ENCODE peak calls at places on chromosomes 6 and 20, in ten cellular contexts. O is mesothelial cell of epicardium, I is ascending aorta, H is choroid plexus epithelial cell, C is activated B cell treated with CpG ODN at 0.5 μM for 24 hours, U is ovary, N is lung, L is transverse colon, M is HCT116, Q is heart left ventricle. X is an unnamed sample.

GRCh38 chr20:33947709-33948295 is 45.9 kb upstream of the RALY start:
- DNase-seq in O (no peak), I (no peak), H (peak), C (no peak), U (no peak), N (no peak), L (peak), M (peak), Q (no peak), X (peak)

GRCh38 chr6:143054329-143054728 is 6.4 kb upstream of the AIG1 start:
- DNase-seq in O (no peak), I (no peak), H (no peak), C (no peak), U (no peak), N (no peak), L (no peak), M (no peak), Q (no peak), X (no peak)

GRCh38 chr6:32432050-32432450 is 7.6 kb upstream of the HLA-DRA start:
- DNase-seq in O (no peak), I (no peak), H (peak), C (no peak), U (no peak), N (no peak), L (no peak), M (peak), Q (no peak), X (no peak)

GRCh38 chr20:23143098-23143497 is 57.0 kb upstream of the CD93 start:
- DNase-seq in O (no peak), I (peak), H (peak), C (no peak), U (no peak), N (no peak), L (peak), M (peak), Q (peak), X (peak)

GRCh38 chr6:144377586-144377985 is 92.5 kb downstream of the UTRN start:
- DNase-seq in O (no peak), I (no peak), H (peak), C (no peak), U (no peak), N (no peak), L (no peak), M (no peak), Q (no peak), X (peak)

GRCh38 chr6:136685540-136686108 is 106.7 kb downstream of the MAP3K5 start:
- DNase-seq in O (no peak), I (no peak), H (no peak), C (no peak), U (no peak), N (no peak), L (no peak), M (peak), Q (no peak), X (no peak)

GRCh38 chr20:20368414-20369352 is 779 bp downstream of the INSM1 start:
- DNase-seq in O (no peak), I (no peak), H (no peak), C (peak), U (no peak), N (no peak), L (no peak), M (no peak), Q (no peak), X (no peak)

GRCh38 chr20:43016257-43016656 is 173.4 kb downstream of the PTPRT start:
- DNase-seq in O (no peak), I (no peak), H (no peak), C (no peak), U (no peak), N (no peak), L (no peak), M (no peak), Q (no peak), X (no peak)

GRCh38 chr6:53896237-53896636 is 101.4 kb downstream of the LRRC1 start:
- DNase-seq in O (no peak), I (no peak), H (peak), C (no peak), U (no peak), N (no peak), L (no peak), M (no peak), Q (no peak), X (no peak)

GRCh38 chr6:50091641-50092040 is 41.9 kb upstream of the DEFB112 start:
- DNase-seq in O (no peak), I (no peak), H (no peak), C (no peak), U (no peak), N (no peak), L (no peak), M (no peak), Q (no peak), X (no peak)

GRCh38 chr6:39102024-39102820 is 12.8 kb downstream of the SAYSD1 start:
- DNase-seq in O (peak), I (no peak), H (peak), C (no peak), U (no peak), N (no peak), L (no peak), M (no peak), Q (no peak), X (no peak)

GRCh38 chr20:38748863-38749153 is 548 bp downstream of the ACTR5 start:
- DNase-seq in O (peak), I (no peak), H (no peak), C (no peak), U (no peak), N (peak), L (peak), M (peak), Q (no peak), X (no peak)

GRCh38 chr20:63920226-63920625 is 25.3 kb downstream of the DNAJC5 start:
- DNase-seq in O (no peak), I (no peak), H (no peak), C (no peak), U (no peak), N (no peak), L (no peak), M (no peak), Q (no peak), X (no peak)

GRCh38 chr20:47033665-47034064 is 139.0 kb downstream of the EYA2 start:
- DNase-seq in O (no peak), I (no peak), H (no peak), C (no peak), U (no peak), N (no peak), L (no peak), M (no peak), Q (no peak), X (no peak)

GRCh38 chr20:35006531-35006971 is 50.9 kb downstream of the MYH7B start:
- DNase-seq in O (no peak), I (no peak), H (no peak), C (no peak), U (peak), N (no peak), L (peak), M (no peak), Q (no peak), X (no peak)

GRCh38 chr20:33120934-33121333 is 41.5 kb downstream of the BPIFB4 start:
- DNase-seq in O (peak), I (no peak), H (no peak), C (no peak), U (no peak), N (no peak), L (no peak), M (no peak), Q (no peak), X (no peak)

GRCh38 chr6:157211603-157212455 is 111.5 kb downstream of the TMEM242 start:
- DNase-seq in O (no peak), I (no peak), H (no peak), C (no peak), U (no peak), N (no peak), L (no peak), M (no peak), Q (no peak), X (no peak)

GRCh38 chr6:170166511-170167122 is 124.3 kb downstream of the DLL1 start:
- DNase-seq in O (no peak), I (no peak), H (no peak), C (no peak), U (no peak), N (no peak), L (no peak), M (no peak), Q (no peak), X (no peak)

GRCh38 chr20:20498081-20498861 is 130.4 kb downstream of the INSM1 start:
- DNase-seq in O (no peak), I (no peak), H (no peak), C (no peak), U (no peak), N (no peak), L (no peak), M (no peak), Q (no peak), X (no peak)

GRCh38 chr6:35304299-35304698 is 6.7 kb downstream of the DEF6 start:
- DNase-seq in O (no peak), I (no peak), H (no peak), C (no peak), U (no peak), N (no peak), L (no peak), M (no peak), Q (no peak), X (no peak)

GRCh38 chr6:170000071-170000843 is 248.8 kb downstream of the ERMARD start:
- DNase-seq in O (no peak), I (no peak), H (no peak), C (no peak), U (no peak), N (no peak), L (no peak), M (no peak), Q (no peak), X (no peak)

GRCh38 chr6:6785163-6785521 is 196.6 kb downstream of the LY86 start:
- DNase-seq in O (no peak), I (no peak), H (no peak), C (no peak), U (no peak), N (no peak), L (no peak), M (no peak), Q (no peak), X (no peak)

GRCh38 chr6:47414517-47415167 is 62.9 kb upstream of the CD2AP start:
- DNase-seq in O (no peak), I (no peak), H (peak), C (no peak), U (no peak), N (no peak), L (no peak), M (no peak), Q (no peak), X (no peak)

GRCh38 chr6:19968201-19968600 is 131.0 kb downstream of the ID4 start:
- DNase-seq in O (no peak), I (no peak), H (no peak), C (no peak), U (no peak), N (no peak), L (no peak), M (no peak), Q (no peak), X (no peak)

GRCh38 chr6:10338151-10338550 is 76.7 kb downstream of the TFAP2A start:
- DNase-seq in O (no peak), I (no peak), H (no peak), C (no peak), U (no peak), N (no peak), L (no peak), M (no peak), Q (no peak), X (no peak)

GRCh38 chr20:56249244-56249955 is 868 bp downstream of the MC3R start:
- DNase-seq in O (no peak), I (no peak), H (no peak), C (no peak), U (peak), N (no peak), L (peak), M (peak), Q (no peak), X (no peak)

GRCh38 chr6:25215881-25216280 is 63.3 kb upstream of the CARMIL1 start:
- DNase-seq in O (no peak), I (no peak), H (peak), C (no peak), U (no peak), N (no peak), L (no peak), M (no peak), Q (no peak), X (no peak)

GRCh38 chr6:107786709-107787588 is 37.2 kb downstream of the SCML4 start:
- DNase-seq in O (no peak), I (no peak), H (no peak), C (no peak), U (no peak), N (no peak), L (peak), M (no peak), Q (no peak), X (no peak)

GRCh38 chr6:24313477-24314141 is 44.2 kb downstream of the DCDC2 start:
- DNase-seq in O (no peak), I (no peak), H (peak), C (no peak), U (no peak), N (no peak), L (no peak), M (no peak), Q (no peak), X (no peak)

GRCh38 chr20:46174469-46175126 is 56.5 kb downstream of the CD40 start:
- DNase-seq in O (peak), I (no peak), H (peak), C (peak), U (peak), N (peak), L (peak), M (peak), Q (peak), X (no peak)

GRCh38 chr6:45624228-45624627 is 246.5 kb upstream of the SUPT3H start:
- DNase-seq in O (no peak), I (no peak), H (no peak), C (no peak), U (no peak), N (no peak), L (no peak), M (no peak), Q (no peak), X (no peak)

GRCh38 chr6:45626087-45626891 is 248.6 kb upstream of the SUPT3H start:
- DNase-seq in O (no peak), I (no peak), H (peak), C (no peak), U (no peak), N (no peak), L (no peak), M (no peak), Q (no peak), X (peak)

GRCh38 chr6:45630314-45630713 is 252.6 kb upstream of the SUPT3H start:
- DNase-seq in O (no peak), I (no peak), H (no peak), C (no peak), U (no peak), N (no peak), L (no peak), M (no peak), Q (no peak), X (no peak)

GRCh38 chr6:45619994-45620471 is 242.3 kb upstream of the SUPT3H start:
- DNase-seq in O (no peak), I (no peak), H (peak), C (no peak), U (no peak), N (peak), L (no peak), M (no peak), Q (no peak), X (no peak)

GRCh38 chr6:45625191-45625664 is 247.5 kb upstream of the SUPT3H start:
- DNase-seq in O (no peak), I (no peak), H (peak), C (no peak), U (no peak), N (no peak), L (no peak), M (no peak), Q (no peak), X (no peak)
- TF ChIP-seq CTCF in O (no peak), I (no peak), H (no peak), C (no peak), U (no peak), N (no peak), L (no peak), M (no peak), Q (no peak), X (no peak)

GRCh38 chr6:33737267-33738026 is 9.3 kb downstream of the IP6K3 start:
- DNase-seq in O (no peak), I (no peak), H (no peak), C (no peak), U (no peak), N (no peak), L (no peak), M (no peak), Q (peak), X (no peak)
- TF ChIP-seq CTCF in O (no peak), I (no peak), H (no peak), C (no peak), U (no peak), N (no peak), L (no peak), M (no peak), Q (peak), X (no peak)

GRCh38 chr20:36792422-36792821 is 18.9 kb upstream of the DSN1 start:
- DNase-seq in O (no peak), I (no peak), H (peak), C (no peak), U (no peak), N (no peak), L (no peak), M (peak), Q (peak), X (no peak)
- TF ChIP-seq CTCF in O (no peak), I (peak), H (peak), C (no peak), U (no peak), N (no peak), L (peak), M (peak), Q (peak), X (peak)

DNA sequence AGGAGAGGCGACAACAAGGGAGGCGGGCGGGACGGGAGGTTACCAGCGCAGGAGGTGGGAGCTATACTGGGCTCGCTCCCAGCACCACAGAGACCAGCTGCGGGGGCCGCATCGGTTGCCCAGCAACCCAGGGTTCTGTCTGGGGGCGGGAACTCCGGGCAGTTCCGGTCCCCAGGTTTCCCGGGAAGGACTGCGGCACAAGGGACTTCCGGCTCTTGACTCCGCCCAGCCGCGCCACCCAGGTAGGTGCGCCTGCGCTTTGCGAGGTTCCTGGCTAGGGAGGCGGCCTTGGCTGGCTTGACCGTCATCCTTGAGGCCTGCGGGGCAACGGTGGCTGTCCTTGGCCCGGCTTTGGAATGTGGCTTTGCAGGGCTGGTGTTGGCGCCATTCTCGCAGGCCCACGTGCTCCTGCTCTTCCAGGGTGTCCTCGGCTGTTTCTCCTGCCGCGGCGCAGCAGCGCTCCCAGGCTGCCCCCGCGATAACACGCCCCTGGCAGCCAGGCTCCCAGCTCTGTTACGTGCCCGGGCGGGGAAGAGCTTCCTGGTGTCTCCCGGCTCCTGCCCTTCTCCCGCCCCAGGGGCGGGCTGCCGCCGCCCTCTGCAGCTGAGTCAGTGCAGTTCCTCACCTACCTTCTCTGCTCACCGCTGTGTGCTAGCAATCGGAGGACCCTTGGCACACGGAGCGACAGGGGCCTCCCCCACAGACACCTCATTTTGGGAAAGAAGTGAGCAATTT is at the start of gene RSPH3:
- DNase-seq in O (peak), I (peak), H (peak), C (peak), U (peak), N (peak), L (peak), M (peak), Q (peak), X (peak)
- TF ChIP-seq CTCF in O (no peak), I (no peak), H (no peak), C (no peak), U (peak), N (no peak), L (no peak), M (no peak), Q (no peak), X (peak)

DNA sequence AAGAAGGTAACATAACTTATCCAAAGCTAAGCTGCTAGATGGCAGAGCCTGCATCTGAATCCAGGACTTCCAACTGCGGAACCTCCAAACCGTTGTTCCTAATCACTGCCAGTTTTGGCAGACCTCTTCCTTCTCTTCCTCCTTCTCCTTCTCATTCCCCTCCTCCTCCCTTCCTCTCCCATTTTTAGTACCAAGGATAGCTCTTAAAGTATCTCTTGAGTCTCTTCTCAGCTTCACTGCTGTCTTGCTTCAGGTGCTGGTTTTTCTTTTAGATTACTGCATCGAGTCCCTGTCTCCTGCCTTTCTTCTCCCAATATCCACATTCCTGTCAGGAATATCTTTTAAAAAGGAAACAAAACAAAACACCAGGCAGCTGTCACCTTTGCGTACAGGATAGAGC is 77.1 kb downstream of the CDYL start:
- DNase-seq in O (no peak), I (no peak), H (no peak), C (no peak), U (no peak), N (no peak), L (no peak), M (no peak), Q (no peak), X (no peak)
- TF ChIP-seq CTCF in O (no peak), I (no peak), H (no peak), C (no peak), U (no peak), N (no peak), L (no peak), M (no peak), Q (no peak), X (no peak)

GRCh38 chr6:46022110-46022948 is 6.7 kb upstream of the CLIC5 start:
- DNase-seq in O (no peak), I (no peak), H (no peak), C (no peak), U (no peak), N (no peak), L (no peak), M (no peak), Q (no peak), X (no peak)
- TF ChIP-seq CTCF in O (no peak), I (no peak), H (no peak), C (no peak), U (no peak), N (no peak), L (no peak), M (no peak), Q (no peak), X (no peak)

GRCh38 chr20:15239542-15240206 is 902.3 kb upstream of the FLRT3 start:
- DNase-seq in O (no peak), I (no peak), H (no peak), C (no peak), U (no peak), N (no peak), L (no peak), M (no peak), Q (no peak), X (no peak)

GRCh38 chr20:15232243-15232642 is 894.8 kb upstream of the FLRT3 start:
- DNase-seq in O (no peak), I (no peak), H (no peak), C (no peak), U (no peak), N (no peak), L (no peak), M (no peak), Q (no peak), X (no peak)

GRCh38 chr20:15235799-15236198 is 898.4 kb upstream of the FLRT3 start:
- DNase-seq in O (no peak), I (no peak), H (no peak), C (no peak), U (no peak), N (no peak), L (no peak), M (no peak), Q (no peak), X (no peak)

GRCh38 chr20:15240801-15241200 is 903.4 kb upstream of the FLRT3 start:
- DNase-seq in O (no peak), I (no peak), H (peak), C (no peak), U (no peak), N (no peak), L (no peak), M (no peak), Q (no peak), X (no peak)

GRCh38 chr20:15236812-15237211 is 899.4 kb upstream of the FLRT3 start:
- DNase-seq in O (no peak), I (no peak), H (peak), C (no peak), U (no peak), N (no peak), L (peak), M (peak), Q (no peak), X (peak)
- TF ChIP-seq CTCF in O (peak), I (no peak), H (peak), C (no peak), U (no peak), N (no peak), L (peak), M (peak), Q (no peak), X (peak)

GRCh38 chr20:11686900-11687543 is 230.7 kb upstream of the BTBD3 start:
- DNase-seq in O (peak), I (no peak), H (peak), C (no peak), U (peak), N (no peak), L (peak), M (no peak), Q (no peak), X (no peak)
- TF ChIP-seq CTCF in O (no peak), I (no peak), H (no peak), C (no peak), U (no peak), N (no peak), L (no peak), M (no peak), Q (no peak), X (no peak)

GRCh38 chr6:43217351-43217750 is 11.9 kb downstream of the DNPH1 start:
- DNase-seq in O (no peak), I (no peak), H (no peak), C (no peak), U (no peak), N (peak), L (no peak), M (no peak), Q (no peak), X (no peak)
- TF ChIP-seq CTCF in O (no peak), I (no peak), H (no peak), C (no peak), U (no peak), N (no peak), L (no peak), M (no peak), Q (no peak), X (no peak)